ENCODE peak calls at places on chromosomes 13 and 19, in nine cellular contexts. W, P, S, L, D, G, V, A and Y are unnamed samples. For H3K9me3, the result is how much of the 10 kb centered on the place peaks cover.

GRCh38 chr13:85549819-85550218 is 249.4 kb downstream of the SLITRK6 start:
- DNase-seq in W (no peak), P (no peak), S (no peak), L (no peak), D (no peak), G (no peak), V (no peak), A (no peak), Y (no peak)

GRCh38 chr13:59671853-59672252 is 491.9 kb downstream of the DIAPH3 start:
- DNase-seq in W (no peak), P (no peak), S (no peak), L (no peak), D (no peak), G (no peak), V (no peak), A (no peak), Y (no peak)

GRCh38 chr19:55305491-55305890 is 19.6 kb downstream of the TMEM150B start:
- DNase-seq in W (no peak), P (peak), S (no peak), L (no peak), D (peak), G (peak), V (peak), A (no peak), Y (peak)

GRCh38 chr19:23778566-23778965 is 19.9 kb upstream of the ZNF681 start:
- DNase-seq in W (no peak), P (no peak), S (no peak), L (no peak), D (no peak), G (no peak), V (no peak), A (no peak), Y (no peak)

GRCh38 chr19:35569281-35569781 is 5.9 kb upstream of the ATP4A start:
- DNase-seq in W (no peak), P (no peak), S (peak), L (no peak), D (peak), G (no peak), V (no peak), A (peak), Y (no peak)

GRCh38 chr13:114007566-114007965 is 33.7 kb upstream of the C13orf46 start:
- DNase-seq in W (peak), P (no peak), S (no peak), L (no peak), D (no peak), G (no peak), V (no peak), A (peak), Y (no peak)

GRCh38 chr13:96033220-96034015 is 19.8 kb downstream of the UGGT2 start:
- DNase-seq in W (no peak), P (no peak), S (no peak), L (no peak), D (no peak), G (no peak), V (no peak), A (no peak), Y (no peak)

GRCh38 chr19:18832331-18833140 is 777 bp downstream of the UPF1 start:
- DNase-seq in W (no peak), P (peak), S (no peak), L (peak), D (peak), G (no peak), V (no peak), A (no peak), Y (no peak)

GRCh38 chr13:73662833-73663232 is 471.4 kb downstream of the KLF12 start:
- DNase-seq in W (no peak), P (no peak), S (no peak), L (no peak), D (no peak), G (no peak), V (no peak), A (no peak), Y (no peak)

GRCh38 chr19:13613447-13613846 is 107.2 kb upstream of the CACNA1A start:
- DNase-seq in W (no peak), P (no peak), S (no peak), L (no peak), D (peak), G (no peak), V (no peak), A (no peak), Y (no peak)

GRCh38 chr19:40723661-40724254 is 6.8 kb downstream of the ITPKC start:
- DNase-seq in W (no peak), P (no peak), S (no peak), L (no peak), D (no peak), G (no peak), V (no peak), A (no peak), Y (no peak)

GRCh38 chr13:91714726-91715334 is 316.4 kb downstream of the GPC5 start:
- DNase-seq in W (no peak), P (no peak), S (no peak), L (no peak), D (no peak), G (no peak), V (no peak), A (no peak), Y (no peak)

GRCh38 chr19:44308011-44308410 is 3.2 kb upstream of the ZNF235 start:
- DNase-seq in W (no peak), P (no peak), S (no peak), L (no peak), D (no peak), G (no peak), V (no peak), A (no peak), Y (no peak)

GRCh38 chr19:18432275-18433038 is 5.5 kb downstream of the ISYNA1 start:
- DNase-seq in W (peak), P (no peak), S (no peak), L (no peak), D (no peak), G (no peak), V (no peak), A (no peak), Y (no peak)

GRCh38 chr13:36074659-36075058 is 56.5 kb downstream of the DCLK1 start:
- DNase-seq in W (no peak), P (no peak), S (no peak), L (no peak), D (no peak), G (no peak), V (no peak), A (no peak), Y (no peak)

GRCh38 chr19:19750842-19751790 is 18.2 kb upstream of the ZNF14 start:
- DNase-seq in W (no peak), P (no peak), S (no peak), L (no peak), D (no peak), G (no peak), V (no peak), A (peak), Y (no peak)

GRCh38 chr13:110103026-110103425 is 203.9 kb downstream of the COL4A1 start:
- DNase-seq in W (no peak), P (no peak), S (no peak), L (no peak), D (no peak), G (no peak), V (no peak), A (no peak), Y (no peak)

GRCh38 chr13:65744761-65745160 is 1485.4 kb downstream of the PCDH9 start:
- DNase-seq in W (no peak), P (no peak), S (no peak), L (no peak), D (no peak), G (no peak), V (no peak), A (no peak), Y (no peak)

GRCh38 chr13:44410328-44410859 is 36.8 kb downstream of the SERP2 start:
- DNase-seq in W (no peak), P (no peak), S (no peak), L (no peak), D (no peak), G (no peak), V (no peak), A (peak), Y (no peak)

GRCh38 chr19:42206871-42207755 is 10.4 kb downstream of the DEDD2 start:
- DNase-seq in W (no peak), P (no peak), S (no peak), L (no peak), D (no peak), G (no peak), V (no peak), A (no peak), Y (no peak)

GRCh38 chr13:44801990-44802389 is 187.3 kb downstream of the NUFIP1 start:
- DNase-seq in W (no peak), P (no peak), S (no peak), L (no peak), D (no peak), G (no peak), V (no peak), A (no peak), Y (no peak)

GRCh38 chr13:78595819-78596700 is 7.3 kb downstream of the POU4F1 start:
- DNase-seq in W (no peak), P (no peak), S (no peak), L (no peak), D (no peak), G (no peak), V (no peak), A (no peak), Y (no peak)

GRCh38 chr19:2579678-2580280 is 103.9 kb downstream of the GADD45B start:
- DNase-seq in W (peak), P (no peak), S (no peak), L (no peak), D (no peak), G (no peak), V (no peak), A (peak), Y (no peak)

GRCh38 chr13:57557979-57558529 is 73.5 kb upstream of the PCDH17 start:
- DNase-seq in W (no peak), P (no peak), S (no peak), L (no peak), D (no peak), G (no peak), V (no peak), A (no peak), Y (no peak)

GRCh38 chr13:99406799-99407201 is 94.5 kb upstream of the TM9SF2 start:
- DNase-seq in W (peak), P (no peak), S (no peak), L (no peak), D (peak), G (no peak), V (peak), A (peak), Y (no peak)

GRCh38 chr13:46552302-46552680 is 679 bp upstream of the LRCH1 start:
- DNase-seq in W (no peak), P (no peak), S (no peak), L (no peak), D (no peak), G (no peak), V (no peak), A (no peak), Y (no peak)

GRCh38 chr19:12180377-12180776 is 17.5 kb downstream of the ZNF136 start:
- DNase-seq in W (no peak), P (no peak), S (no peak), L (no peak), D (no peak), G (no peak), V (no peak), A (no peak), Y (no peak)

GRCh38 chr19:4897146-4897545 is 5.5 kb downstream of the ARRDC5 start:
- DNase-seq in W (no peak), P (no peak), S (no peak), L (no peak), D (no peak), G (no peak), V (no peak), A (no peak), Y (no peak)

GRCh38 chr13:98208606-98209005 is 31.5 kb upstream of the RNF113B start:
- DNase-seq in W (no peak), P (no peak), S (no peak), L (no peak), D (no peak), G (no peak), V (no peak), A (no peak), Y (no peak)

GRCh38 chr19:41853768-41854167 is 6.3 kb upstream of the RPS19 start:
- DNase-seq in W (no peak), P (no peak), S (no peak), L (no peak), D (no peak), G (no peak), V (no peak), A (no peak), Y (no peak)

GRCh38 chr13:42384265-42384664 is 112.3 kb downstream of the AKAP11 start:
- DNase-seq in W (no peak), P (no peak), S (no peak), L (no peak), D (no peak), G (no peak), V (no peak), A (no peak), Y (no peak)

GRCh38 chr19:17944301-17944700 is 11.5 kb downstream of the CCDC124 start:
- DNase-seq in W (no peak), P (no peak), S (no peak), L (no peak), D (no peak), G (no peak), V (no peak), A (no peak), Y (no peak)

GRCh38 chr19:33278023-33278402 is 24.3 kb downstream of the CEBPA start:
- DNase-seq in W (no peak), P (no peak), S (no peak), L (no peak), D (no peak), G (no peak), V (no peak), A (no peak), Y (no peak)

GRCh38 chr13:98188544-98189166 is 11.6 kb upstream of the RNF113B start:
- DNase-seq in W (no peak), P (no peak), S (no peak), L (no peak), D (no peak), G (no peak), V (no peak), A (no peak), Y (no peak)

GRCh38 chr13:44159633-44160279 is 213.9 kb upstream of the SERP2 start:
- DNase-seq in W (no peak), P (no peak), S (no peak), L (no peak), D (no peak), G (no peak), V (no peak), A (no peak), Y (no peak)

DNA sequence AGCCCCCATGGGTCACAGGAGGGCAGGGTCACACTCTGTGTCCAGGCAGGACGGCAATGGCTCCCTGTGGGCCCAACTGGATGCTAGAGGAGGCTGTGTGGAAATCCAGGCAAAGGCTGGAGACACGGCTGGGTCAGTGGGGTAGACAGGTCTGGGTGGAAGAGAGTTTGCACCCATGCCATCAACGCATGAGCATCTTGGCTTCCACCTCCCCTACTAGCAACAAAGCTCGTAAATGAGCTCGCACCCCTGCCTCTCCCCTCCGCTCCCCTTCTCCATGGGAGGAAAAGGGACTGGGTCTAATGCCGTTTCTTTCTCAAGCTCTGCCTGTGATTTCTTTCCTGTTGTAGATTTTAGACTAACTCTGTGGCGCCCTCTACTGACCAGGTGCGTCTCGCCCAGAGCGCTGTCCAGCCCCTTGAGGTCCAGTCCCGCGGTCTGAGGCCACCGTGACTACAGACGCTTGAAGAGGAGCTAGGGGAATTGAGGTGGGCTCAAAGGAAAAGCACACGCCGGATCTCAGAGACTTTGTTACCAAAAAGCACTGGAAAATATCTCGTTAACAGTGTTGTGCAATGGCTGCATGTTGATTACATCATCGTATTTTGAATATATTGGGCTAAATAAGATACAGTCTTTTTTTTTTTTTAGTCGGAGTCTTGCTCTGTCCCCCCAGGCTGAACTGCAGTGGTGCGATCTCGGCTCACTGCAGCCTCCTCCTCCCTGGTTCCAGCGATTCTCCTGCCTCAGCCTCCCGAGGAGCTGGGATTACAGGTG is 50.7 kb upstream of the USP29 start:
- DNase-seq in W (no peak), P (peak), S (no peak), L (no peak), D (peak), G (no peak), V (no peak), A (no peak), Y (no peak)
- H3K9me3 ChIP-seq in W (under half), P (under half), S (under half), L (under half), D (under half), G (under half), V (under half), A (under half), Y (under half)

DNA sequence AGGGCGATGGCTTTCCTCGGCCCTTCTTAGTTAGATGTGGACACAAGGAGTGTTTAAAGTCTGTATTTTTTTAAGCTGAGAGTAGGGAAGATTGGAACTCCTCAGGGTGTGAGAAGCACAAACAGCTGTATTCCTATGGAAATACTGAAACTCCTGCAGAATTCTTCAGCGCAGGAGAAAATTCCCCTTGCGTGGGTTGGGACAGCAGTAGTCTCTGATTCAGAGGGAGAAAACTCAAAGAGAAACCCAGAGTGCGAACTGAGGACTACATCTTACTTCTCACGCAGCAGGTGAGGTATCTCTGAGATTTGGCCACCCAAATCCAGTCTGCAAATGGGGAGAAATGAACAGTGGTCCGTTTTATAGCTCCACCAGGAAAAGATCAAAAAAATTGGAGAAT is 60.9 kb downstream of the FRY start:
- DNase-seq in W (no peak), P (no peak), S (no peak), L (no peak), D (no peak), G (no peak), V (no peak), A (no peak), Y (no peak)
- H3K9me3 ChIP-seq in W (under half), P (under half), S (under half), L (under half), D (under half), G (under half), V (under half), A (under half), Y (under half)

GRCh38 chr13:112428704-112429103 is 52.5 kb downstream of the SPACA7 start:
- DNase-seq in W (no peak), P (no peak), S (no peak), L (no peak), D (no peak), G (no peak), V (no peak), A (no peak), Y (no peak)

DNA sequence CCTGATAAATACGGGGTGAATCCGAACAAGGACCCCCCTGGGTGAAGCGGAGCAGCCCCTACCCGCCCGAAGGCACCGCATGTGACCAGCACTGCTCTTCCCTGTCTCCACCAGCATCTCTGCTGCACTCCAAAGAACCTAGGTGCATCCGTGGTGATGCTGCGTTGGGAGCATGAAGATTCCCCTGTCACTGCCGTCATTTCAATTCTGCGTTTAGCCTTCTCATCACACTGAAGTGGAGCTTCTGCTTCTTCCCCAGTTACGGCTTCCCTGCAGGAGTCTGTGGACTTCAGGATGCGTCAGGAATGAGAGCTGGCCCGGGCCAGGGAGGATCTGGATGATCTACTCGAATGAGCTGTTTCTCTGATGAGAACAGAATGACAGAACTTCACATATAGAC is 47.9 kb downstream of the SPACA7 start:
- DNase-seq in W (no peak), P (no peak), S (no peak), L (no peak), D (no peak), G (no peak), V (no peak), A (no peak), Y (no peak)
- H3K9me3 ChIP-seq in W (under half), P (under half), S (under half), L (under half), D (under half), G (under half), V (under half), A (under half), Y (under half)

GRCh38 chr19:9156304-9156703 is 16.1 kb downstream of the ZNF317 start:
- DNase-seq in W (no peak), P (no peak), S (no peak), L (no peak), D (no peak), G (no peak), V (no peak), A (no peak), Y (no peak)
- H3K9me3 ChIP-seq in W (under half), P (under half), S (under half), L (under half), D (under half), G (under half), V (under half), A (under half), Y (under half)

GRCh38 chr19:398719-399118 is 10.2 kb downstream of the C2CD4C start:
- DNase-seq in W (no peak), P (no peak), S (no peak), L (peak), D (no peak), G (no peak), V (peak), A (no peak), Y (no peak)

GRCh38 chr19:395467-395866 is 13.5 kb downstream of the C2CD4C start:
- DNase-seq in W (no peak), P (no peak), S (no peak), L (no peak), D (no peak), G (no peak), V (no peak), A (no peak), Y (no peak)

GRCh38 chr19:397941-398706 is 10.8 kb downstream of the C2CD4C start:
- DNase-seq in W (no peak), P (no peak), S (no peak), L (peak), D (no peak), G (no peak), V (no peak), A (peak), Y (no peak)

GRCh38 chr19:399370-399769 is 9.6 kb downstream of the C2CD4C start:
- DNase-seq in W (no peak), P (no peak), S (no peak), L (peak), D (no peak), G (no peak), V (no peak), A (no peak), Y (no peak)

DNA sequence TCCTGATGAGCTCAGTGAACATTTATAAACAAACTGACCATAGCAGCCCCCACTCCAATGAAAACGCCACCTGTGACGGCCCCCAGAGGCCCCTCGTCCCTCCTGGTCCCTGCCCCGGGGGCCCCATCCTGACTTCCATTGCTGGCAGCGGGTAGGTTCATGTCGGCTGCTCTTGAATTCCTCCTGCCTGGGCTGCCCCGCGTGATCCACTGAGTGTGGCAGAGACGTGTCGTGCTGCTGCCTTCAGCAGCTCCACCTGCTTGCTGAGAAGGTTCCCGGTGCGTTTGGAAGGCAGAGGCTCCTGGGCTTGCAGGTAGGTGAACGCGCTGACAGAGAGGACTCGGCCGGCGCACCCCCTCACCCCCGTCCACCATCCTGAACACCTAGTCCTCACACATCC is 11.6 kb downstream of the C2CD4C start:
- DNase-seq in W (no peak), P (no peak), S (no peak), L (peak), D (no peak), G (no peak), V (no peak), A (no peak), Y (no peak)
- H3K9me3 ChIP-seq in W (under half), P (under half), S (under half), L (under half), D (under half), G (under half), V (under half), A (under half), Y (under half)